ENCODE peak calls at places on chromosomes 1 and 21, in seven cellular contexts. J, B, U, N, Q, W and O are unnamed samples.

GRCh38 chr21:14096577-14096976 is 114.2 kb downstream of the LIPI start:
- DNase-seq in W (no peak), J (no peak), B (no peak), N (no peak), U (no peak), Q (no peak), O (no peak)

GRCh38 chr1:6944434-6944833 is 159.2 kb downstream of the CAMTA1 start:
- DNase-seq in B (no peak), J (no peak), N (no peak), W (no peak), U (no peak), Q (no peak), O (no peak)

GRCh38 chr1:44619261-44619900 is 54.9 kb downstream of the TMEM53 start:
- DNase-seq in B (no peak), J (no peak), N (peak; percentile 65), W (no peak), Q (no peak), U (no peak), O (no peak)

GRCh38 chr1:168758503-168758902 is 29.5 kb upstream of the DPT start:
- DNase-seq in B (no peak), U (no peak), N (no peak), W (no peak), J (no peak), Q (no peak), O (no peak)

GRCh38 chr1:30837653-30838052 is 70.9 kb downstream of the SDC3 start:
- DNase-seq in U (no peak), N (no peak), B (no peak), J (no peak), W (no peak), Q (no peak), O (no peak)

GRCh38 chr1:160058087-160058486 is 11.9 kb downstream of the KCNJ10 start:
- DNase-seq in U (no peak), N (no peak), Q (peak; percentile 18), W (no peak), J (no peak), B (no peak), O (no peak)

GRCh38 chr1:160284220-160284781 is 632 bp downstream of the PEX19 start:
- DNase-seq in B (no peak), Q (peak; percentile 25), W (no peak), N (peak; percentile 78), J (peak; percentile 19), U (no peak), O (no peak)

GRCh38 chr1:93815738-93816110 is 63.3 kb downstream of the DNTTIP2 start:
- DNase-seq in J (no peak), U (no peak), W (no peak), N (no peak), B (no peak), Q (no peak), O (no peak)

GRCh38 chr1:30872033-30872947 is 36.3 kb downstream of the SDC3 start:
- DNase-seq in Q (no peak), N (peak; percentile 16), W (no peak), B (no peak), J (no peak), U (no peak), O (no peak)

GRCh38 chr1:97145321-97145956 is 423.9 kb downstream of the PTBP2 start:
- DNase-seq in J (no peak), B (no peak), U (no peak), N (peak; percentile 97), Q (peak; percentile 55), W (no peak), O (no peak)

GRCh38 chr1:29126198-29126597 is 2.5 kb upstream of the TMEM200B start:
- DNase-seq in W (no peak), U (no peak), B (no peak), Q (no peak), N (no peak), J (no peak), O (no peak)

GRCh38 chr1:220788146-220788545 is 1.4 kb downstream of the MTARC1 start:
- DNase-seq in B (no peak), N (no peak), Q (no peak), W (no peak), U (no peak), J (no peak), O (no peak)

GRCh38 chr1:20546637-20547036 is 5.7 kb upstream of the FAM43B start:
- DNase-seq in Q (no peak), B (no peak), U (no peak), N (no peak), W (no peak), J (no peak), O (no peak)

GRCh38 chr1:36448530-36449051 is 1.7 kb downstream of the OSCP1 start:
- DNase-seq in N (no peak), J (no peak), Q (peak; percentile 41), B (no peak), W (no peak), U (no peak), O (no peak)

GRCh38 chr1:233959089-233959488 is 54.6 kb downstream of the SLC35F3 start:
- DNase-seq in B (no peak), W (no peak), Q (no peak), N (no peak), J (no peak), U (no peak), O (no peak)

GRCh38 chr1:153771841-153772593 is 3.2 kb upstream of the SLC27A3 start:
- DNase-seq in B (no peak), U (no peak), J (no peak), Q (peak; percentile 39), W (no peak), N (no peak), O (no peak)

GRCh38 chr21:42650033-42650370 is 3.4 kb upstream of the PDE9A start:
- DNase-seq in U (no peak), N (no peak), W (no peak), Q (no peak), B (no peak), J (no peak), O (no peak)

GRCh38 chr1:18682375-18682774 is 51.7 kb downstream of the PAX7 start:
- DNase-seq in U (no peak), Q (peak; percentile 60), B (no peak), J (no peak), W (no peak), N (no peak), O (no peak)

GRCh38 chr1:201655243-201655642 is 116.3 kb downstream of the NAV1 start:
- DNase-seq in B (no peak), J (no peak), W (no peak), N (peak; percentile 94), Q (no peak), U (no peak), O (no peak)

GRCh38 chr1:59290173-59290954 is 6.5 kb upstream of the FGGY start:
- DNase-seq in N (peak; percentile 26), J (peak; percentile 41), B (no peak), W (no peak), U (no peak), Q (peak; percentile 53), O (no peak)

GRCh38 chr1:202122639-202123335 is at the start of gene GPR37L1:
- DNase-seq in U (no peak), Q (no peak), N (peak; percentile 57), B (no peak), W (no peak), J (no peak), O (peak; percentile 81)

GRCh38 chr21:37758997-37759396 is 157.3 kb downstream of the KCNJ6 start:
- DNase-seq in Q (no peak), J (peak; percentile 28), N (peak; percentile 14), U (no peak), W (no peak), B (no peak), O (peak; percentile 86)

GRCh38 chr1:180560868-180561600 is 2.3 kb downstream of the OVAAL start:
- DNase-seq in U (no peak), N (peak; percentile 64), Q (no peak), B (no peak), W (no peak), J (no peak), O (no peak)

GRCh38 chr1:207711285-207711684 is 40.6 kb upstream of the CD46 start:
- DNase-seq in J (no peak), B (no peak), U (no peak), Q (peak; percentile 1), N (no peak), W (no peak), O (no peak)

GRCh38 chr1:63946866-63947491 is 173.2 kb downstream of the ROR1 start:
- DNase-seq in Q (no peak), J (no peak), B (no peak), W (no peak), U (no peak), N (peak; percentile 73), O (no peak)